ENCODE peak calls at places on chromosomes 1 and 21, in five cellular contexts. One of them, this sample, is unnamed.

GRCh38 chr1:86195281-86195680 is 38.7 kb upstream of the COL24A1 start:
- DNase-seq in fibroblast of lung: no peak
- DNase-seq in IMR-90: no peak
- DNase-seq in neuronal stem cell: peak
- DNase-seq in astrocyte: no peak
- DNase-seq in this sample: no peak

GRCh38 chr1:153852170-153852569 is 70.6 kb downstream of the GATAD2B start:
- DNase-seq in neuronal stem cell: no peak
- DNase-seq in astrocyte: no peak
- DNase-seq in IMR-90: no peak
- DNase-seq in fibroblast of lung: no peak
- DNase-seq in this sample: no peak

GRCh38 chr1:32111789-32112188 is 3.9 kb downstream of the KPNA6 start:
- DNase-seq in astrocyte: peak
- DNase-seq in neuronal stem cell: no peak
- DNase-seq in IMR-90: peak
- DNase-seq in fibroblast of lung: peak
- DNase-seq in this sample: no peak

GRCh38 chr1:50110656-50111055 is 1.9 kb downstream of the ELAVL4 start:
- DNase-seq in fibroblast of lung: no peak
- DNase-seq in astrocyte: no peak
- DNase-seq in neuronal stem cell: peak
- DNase-seq in IMR-90: no peak
- DNase-seq in this sample: no peak

GRCh38 chr1:43286533-43286932 is 1.2 kb upstream of the C1orf210 start:
- DNase-seq in IMR-90: no peak
- DNase-seq in fibroblast of lung: no peak
- DNase-seq in neuronal stem cell: no peak
- DNase-seq in astrocyte: no peak
- DNase-seq in this sample: no peak

GRCh38 chr1:53530550-53530949 is 71.4 kb downstream of the DMRTB1 start:
- DNase-seq in IMR-90: no peak
- DNase-seq in astrocyte: no peak
- DNase-seq in fibroblast of lung: no peak
- DNase-seq in neuronal stem cell: no peak
- DNase-seq in this sample: no peak

GRCh38 chr21:45228171-45228641 is 59.5 kb downstream of the POFUT2 start:
- DNase-seq in IMR-90: peak
- DNase-seq in fibroblast of lung: peak
- DNase-seq in neuronal stem cell: no peak
- DNase-seq in astrocyte: peak
- DNase-seq in this sample: peak

GRCh38 chr1:89363196-89363595 is 663 bp upstream of the GBP6 start:
- DNase-seq in neuronal stem cell: no peak
- DNase-seq in IMR-90: peak
- DNase-seq in astrocyte: peak
- DNase-seq in fibroblast of lung: no peak
- DNase-seq in this sample: no peak

GRCh38 chr21:16455526-16455925 is 725.7 kb downstream of the USP25 start:
- DNase-seq in astrocyte: peak
- DNase-seq in neuronal stem cell: no peak
- DNase-seq in fibroblast of lung: no peak
- DNase-seq in IMR-90: no peak
- DNase-seq in this sample: no peak

GRCh38 chr1:234963180-234963903 is 165.3 kb downstream of the TOMM20 start:
- DNase-seq in IMR-90: peak
- DNase-seq in neuronal stem cell: no peak
- DNase-seq in fibroblast of lung: peak
- DNase-seq in astrocyte: peak
- DNase-seq in this sample: no peak

GRCh38 chr1:234962340-234962989 is 166.2 kb downstream of the TOMM20 start:
- DNase-seq in neuronal stem cell: no peak
- DNase-seq in astrocyte: peak
- DNase-seq in fibroblast of lung: peak
- DNase-seq in IMR-90: peak
- DNase-seq in this sample: no peak

GRCh38 chr1:234958702-234959649 is 169.7 kb downstream of the TOMM20 start:
- DNase-seq in fibroblast of lung: no peak
- DNase-seq in neuronal stem cell: no peak
- DNase-seq in astrocyte: no peak
- DNase-seq in IMR-90: no peak
- DNase-seq in this sample: no peak

GRCh38 chr1:234961468-234962339 is 166.9 kb downstream of the TOMM20 start:
- DNase-seq in fibroblast of lung: peak
- DNase-seq in astrocyte: peak
- DNase-seq in neuronal stem cell: no peak
- DNase-seq in IMR-90: peak
- DNase-seq in this sample: no peak

DNA sequence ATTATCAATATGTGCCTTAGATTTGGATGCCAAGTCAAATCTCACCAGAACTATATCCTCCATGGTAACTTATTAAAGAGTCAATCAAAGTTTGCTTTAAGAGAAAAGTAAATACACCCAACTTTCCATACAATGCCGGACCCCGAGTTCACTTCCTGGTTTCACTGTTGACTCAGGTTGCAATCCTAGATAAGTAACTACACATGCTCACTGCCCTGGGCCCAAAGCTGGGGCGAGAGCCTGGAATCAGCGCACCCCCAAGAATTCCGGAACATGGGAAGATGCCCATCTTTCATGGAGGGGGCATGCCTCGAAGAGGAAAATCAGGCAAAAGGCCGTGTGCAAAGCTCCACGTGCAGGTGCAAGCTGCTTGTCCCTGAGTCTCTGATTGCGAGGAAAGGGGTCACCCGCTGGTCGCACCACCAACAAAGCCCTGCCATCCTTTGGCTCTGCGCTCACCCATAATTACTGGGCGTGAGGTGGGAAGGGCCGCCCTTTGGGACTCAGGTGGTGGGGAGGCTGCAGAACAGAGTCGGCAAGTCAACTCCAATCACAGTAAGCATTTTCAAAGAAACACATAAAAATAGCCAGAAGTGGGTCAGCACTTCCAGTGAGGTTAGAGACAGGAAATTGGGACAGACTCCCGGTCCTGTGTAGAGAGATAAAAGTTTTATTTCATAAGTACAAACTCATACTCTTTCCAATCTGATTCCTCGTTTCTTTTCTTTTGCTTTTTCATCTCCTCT is 167.7 kb downstream of the TOMM20 start:
- DNase-seq in fibroblast of lung: no peak
- DNase-seq in IMR-90: peak
- DNase-seq in neuronal stem cell: no peak
- DNase-seq in astrocyte: peak
- DNase-seq in this sample: no peak
- H2AFZ ChIP-seq in fibroblast of lung: no peak
- H2AFZ ChIP-seq in IMR-90: peak
- H2AFZ ChIP-seq in neuronal stem cell: peak
- H2AFZ ChIP-seq in astrocyte: no peak
- H2AFZ ChIP-seq in this sample: no peak

GRCh38 chr21:37564341-37564923 is 197.9 kb downstream of the DYRK1A start:
- DNase-seq in fibroblast of lung: peak
- DNase-seq in astrocyte: peak
- DNase-seq in IMR-90: peak
- DNase-seq in neuronal stem cell: peak
- DNase-seq in this sample: peak

GRCh38 chr21:37561506-37561905 is 194.9 kb downstream of the DYRK1A start:
- DNase-seq in neuronal stem cell: no peak
- DNase-seq in astrocyte: no peak
- DNase-seq in fibroblast of lung: no peak
- DNase-seq in IMR-90: no peak
- DNase-seq in this sample: no peak

GRCh38 chr21:37563641-37564340 is 197.2 kb downstream of the DYRK1A start:
- DNase-seq in fibroblast of lung: peak
- DNase-seq in IMR-90: peak
- DNase-seq in astrocyte: peak
- DNase-seq in neuronal stem cell: peak
- DNase-seq in this sample: peak

GRCh38 chr21:37561941-37562919 is 195.7 kb downstream of the DYRK1A start:
- DNase-seq in astrocyte: no peak
- DNase-seq in IMR-90: no peak
- DNase-seq in neuronal stem cell: no peak
- DNase-seq in fibroblast of lung: no peak
- DNase-seq in this sample: no peak

GRCh38 chr21:37562920-37563640 is 196.5 kb downstream of the DYRK1A start:
- DNase-seq in IMR-90: no peak
- DNase-seq in astrocyte: no peak
- DNase-seq in fibroblast of lung: no peak
- DNase-seq in neuronal stem cell: no peak
- DNase-seq in this sample: no peak
- H2AFZ ChIP-seq in IMR-90: peak
- H2AFZ ChIP-seq in astrocyte: peak
- H2AFZ ChIP-seq in fibroblast of lung: peak
- H2AFZ ChIP-seq in neuronal stem cell: no peak
- H2AFZ ChIP-seq in this sample: peak

DNA sequence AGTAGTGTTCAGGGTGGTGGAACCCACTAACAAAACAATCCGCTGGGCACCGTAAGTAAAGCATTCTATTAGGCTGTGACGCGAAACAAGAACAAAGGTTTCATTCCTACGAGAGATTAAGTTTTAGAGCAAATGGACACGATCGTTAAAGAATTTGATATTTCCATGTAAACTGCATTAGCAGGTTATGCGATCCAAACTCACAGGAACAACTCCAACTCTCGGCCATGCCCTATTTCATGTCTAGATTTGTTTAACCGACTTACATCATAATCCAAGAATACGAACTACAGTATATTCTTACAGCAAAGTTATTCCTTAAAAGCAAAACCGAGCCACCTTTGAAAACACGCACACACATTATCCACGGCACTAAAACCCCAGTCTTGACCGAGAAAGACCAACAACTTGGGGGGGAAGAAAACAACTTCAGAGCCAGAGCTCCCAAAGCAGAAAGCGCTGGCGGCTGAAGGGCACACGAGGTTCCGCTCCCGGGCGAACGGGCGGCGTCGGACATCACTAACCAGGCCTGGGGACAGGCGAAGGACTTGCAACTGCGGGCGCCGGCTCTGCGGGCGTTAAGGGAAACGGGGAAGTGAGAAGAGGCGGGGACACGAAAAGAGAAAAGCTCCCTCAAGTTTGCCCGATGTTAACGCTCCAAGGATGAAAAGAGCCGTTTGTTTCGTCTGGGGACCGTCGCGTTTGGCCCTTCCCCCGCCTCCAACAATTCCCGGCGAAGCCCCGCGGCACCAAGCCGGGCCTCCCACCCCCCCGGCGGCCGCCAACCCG is 725 bp downstream of the B3GALNT2 start:
- DNase-seq in neuronal stem cell: no peak
- DNase-seq in fibroblast of lung: peak
- DNase-seq in astrocyte: peak
- DNase-seq in IMR-90: peak
- DNase-seq in this sample: no peak
- H2AFZ ChIP-seq in neuronal stem cell: peak
- H2AFZ ChIP-seq in fibroblast of lung: peak
- H2AFZ ChIP-seq in astrocyte: peak
- H2AFZ ChIP-seq in IMR-90: peak
- H2AFZ ChIP-seq in this sample: peak

DNA sequence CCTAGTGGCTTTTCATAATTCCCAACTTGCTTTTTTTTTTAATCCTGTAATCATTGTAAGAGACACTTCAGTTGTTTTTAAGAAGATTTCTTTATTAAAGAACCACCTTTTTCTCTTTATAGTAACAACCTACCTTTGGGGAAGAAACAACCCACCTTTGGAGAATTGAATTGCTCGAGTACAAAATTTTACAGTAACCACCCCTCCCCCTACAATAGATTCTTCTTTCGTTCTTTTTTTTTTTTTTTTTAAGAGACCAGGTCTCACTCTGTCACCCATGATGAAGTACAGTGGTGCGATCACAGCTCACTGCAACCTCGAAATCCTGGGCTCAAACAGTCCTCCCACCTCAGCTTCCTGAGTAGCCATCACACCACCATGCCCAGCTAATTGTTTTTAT is 2.1 kb upstream of the LRRC40 start:
- DNase-seq in astrocyte: no peak
- DNase-seq in fibroblast of lung: no peak
- DNase-seq in neuronal stem cell: no peak
- DNase-seq in IMR-90: no peak
- DNase-seq in this sample: no peak
- H2AFZ ChIP-seq in astrocyte: no peak
- H2AFZ ChIP-seq in fibroblast of lung: no peak
- H2AFZ ChIP-seq in neuronal stem cell: no peak
- H2AFZ ChIP-seq in IMR-90: no peak
- H2AFZ ChIP-seq in this sample: no peak

This sample was measured in keratinocyte.